ENCODE peak calls at places on chromosomes 16 and 17, in eight cellular contexts. U, K, W, O, H, G, V and J are unnamed samples. For H3K36me3, the result is how much of the 10 kb centered on the place peaks cover.

GRCh38 chr16:67883146-67883871 is 1.4 kb upstream of the NRN1L start:
- DNase-seq in U (no peak), K (no peak), W (no peak), O (no peak), H (no peak), G (no peak), V (no peak), J (no peak)

GRCh38 chr17:57766307-57766943 is 21.3 kb upstream of the CCDC182 start:
- DNase-seq in U (no peak), K (no peak), W (no peak), O (no peak), H (no peak), G (no peak), V (no peak), J (no peak)

GRCh38 chr16:84593825-84594724 is 23.8 kb downstream of the COTL1 start:
- DNase-seq in U (no peak), K (peak), W (no peak), O (peak), H (no peak), G (no peak), V (no peak), J (peak)

GRCh38 chr17:8947201-8947600 is 18.3 kb downstream of the PIK3R5 start:
- DNase-seq in U (no peak), K (peak), W (no peak), O (no peak), H (no peak), G (no peak), V (no peak), J (no peak)

GRCh38 chr16:20380782-20381181 is 23.8 kb downstream of the PDILT start:
- DNase-seq in U (peak), K (no peak), W (no peak), O (no peak), H (no peak), G (no peak), V (no peak), J (no peak)

GRCh38 chr17:64084940-64085649 is 44.8 kb downstream of the ERN1 start:
- DNase-seq in U (no peak), K (no peak), W (no peak), O (no peak), H (no peak), G (no peak), V (no peak), J (no peak)

GRCh38 chr16:64615647-64616280 is 506.1 kb downstream of the CDH11 start:
- DNase-seq in U (no peak), K (peak), W (no peak), O (peak), H (peak), G (no peak), V (peak), J (no peak)

GRCh38 chr16:27088216-27088615 is 21.5 kb downstream of the C16orf82 start:
- DNase-seq in U (no peak), K (no peak), W (no peak), O (no peak), H (no peak), G (no peak), V (no peak), J (no peak)

GRCh38 chr16:50538411-50539052 is 9.7 kb upstream of the NKD1 start:
- DNase-seq in U (no peak), K (no peak), W (no peak), O (no peak), H (no peak), G (no peak), V (no peak), J (no peak)

GRCh38 chr16:66928702-66929388 is 3.5 kb upstream of the RRAD start:
- DNase-seq in U (no peak), K (peak), W (no peak), O (no peak), H (no peak), G (no peak), V (no peak), J (no peak)

GRCh38 chr16:88784856-88785105 is 239 bp downstream of the PIEZO1 start:
- DNase-seq in U (no peak), K (no peak), W (no peak), O (no peak), H (no peak), G (no peak), V (no peak), J (no peak)

DNA sequence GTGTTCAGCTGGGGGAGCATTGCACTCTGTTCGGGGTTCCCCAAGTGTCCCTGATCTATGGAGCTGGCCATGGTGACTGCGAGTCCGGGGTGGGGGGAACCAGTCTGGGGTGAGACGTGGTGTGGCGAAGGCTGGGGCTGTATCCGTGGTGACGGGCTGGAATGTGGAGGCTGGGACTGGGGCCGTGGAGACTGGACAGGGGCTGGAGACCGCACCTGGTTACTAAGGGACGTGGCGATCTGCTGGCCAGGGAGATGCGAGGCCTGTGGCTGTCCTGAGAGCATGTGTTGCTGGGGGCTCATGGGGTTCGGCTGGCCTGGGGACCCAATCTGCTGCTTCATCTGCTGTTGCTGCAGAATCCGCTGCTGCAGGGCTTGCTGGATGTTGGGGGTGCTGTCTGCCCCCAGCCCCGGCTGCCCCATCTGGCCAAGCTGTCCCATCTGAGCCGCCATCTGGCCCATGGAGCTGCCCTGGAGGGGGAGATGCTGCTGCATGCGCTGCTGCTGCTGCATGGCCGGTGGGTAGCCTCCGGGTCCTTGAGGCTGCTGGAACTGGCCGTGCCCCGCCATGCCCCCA is 10.6 kb upstream of the TRAP1 start:
- DNase-seq in U (no peak), K (no peak), W (no peak), O (no peak), H (no peak), G (no peak), V (no peak), J (no peak)
- H3K36me3 ChIP-seq in U (under half), K (under half), W (under half), O (half or more), H (half or more), G (half or more), V (half or more), J (under half)

GRCh38 chr17:4176803-4177472 is 33.9 kb downstream of the CYB5D2 start:
- DNase-seq in U (no peak), K (no peak), W (no peak), O (no peak), H (no peak), G (no peak), V (no peak), J (no peak)
- H3K36me3 ChIP-seq in U (under half), K (under half), W (under half), O (half or more), H (half or more), G (half or more), V (half or more), J (under half)

DNA sequence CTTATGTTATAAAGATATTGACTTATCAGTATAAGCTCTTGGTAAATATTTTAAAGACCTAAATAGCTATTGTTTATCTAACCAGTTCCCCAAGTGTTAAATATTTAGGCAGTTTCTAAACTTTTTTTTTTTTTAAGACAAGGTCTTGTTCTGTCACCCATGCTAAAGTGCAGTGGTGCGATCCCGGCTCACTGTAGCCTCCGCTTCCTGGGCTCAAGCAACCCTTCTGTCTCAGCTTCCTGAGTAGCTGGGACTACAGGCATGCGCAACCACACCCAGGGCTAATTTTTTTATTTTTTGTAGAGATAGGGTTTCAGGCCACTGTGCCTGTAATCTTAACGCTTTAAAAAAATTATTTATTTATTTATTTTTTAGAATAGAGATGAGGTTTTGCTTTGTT is 43.5 kb downstream of the SNX29 start:
- DNase-seq in U (no peak), K (no peak), W (no peak), O (no peak), H (no peak), G (no peak), V (no peak), J (no peak)
- H3K36me3 ChIP-seq in U (under half), K (under half), W (under half), O (under half), H (under half), G (under half), V (under half), J (under half)

GRCh38 chr17:58974354-58974753 is 132.3 kb downstream of the TRIM37 start:
- DNase-seq in U (no peak), K (no peak), W (no peak), O (no peak), H (no peak), G (no peak), V (no peak), J (no peak)
- H3K36me3 ChIP-seq in U (under half), K (under half), W (under half), O (under half), H (under half), G (under half), V (under half), J (under half)

DNA sequence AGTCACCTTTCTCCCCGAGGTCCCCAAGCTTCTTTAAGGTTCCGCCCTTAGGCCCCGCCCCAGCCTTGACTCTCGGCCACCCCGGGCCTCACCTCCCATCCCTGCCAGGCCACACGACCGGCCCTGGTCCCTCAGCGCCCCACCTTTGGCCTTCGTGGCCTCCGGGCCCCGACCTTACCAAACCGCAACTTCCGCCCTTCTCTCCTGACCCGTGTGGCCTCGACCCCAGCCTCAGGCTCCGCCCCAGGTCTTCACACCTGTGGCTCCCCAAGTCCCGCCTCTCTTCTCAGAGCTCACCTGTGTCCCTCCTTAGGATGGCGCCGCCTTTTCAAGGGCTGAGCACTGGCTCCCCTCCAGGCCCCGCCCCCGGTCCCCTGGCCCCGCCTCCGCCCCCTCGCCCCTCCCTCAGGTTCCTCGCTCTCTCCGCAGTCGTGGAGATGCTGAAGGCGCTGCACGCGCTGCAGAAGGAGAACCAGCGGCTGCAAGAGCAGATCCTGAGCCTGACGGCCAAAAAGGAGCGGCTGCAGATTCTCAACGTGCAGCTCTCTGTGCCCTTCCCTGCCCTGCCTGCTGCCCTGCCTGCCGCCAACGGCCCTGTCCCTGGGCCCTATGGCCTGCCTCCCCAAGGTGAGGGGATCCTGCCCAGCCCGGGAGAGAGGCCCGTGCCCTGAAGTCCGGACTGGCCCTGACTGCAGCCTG is 10.0 kb upstream of the CISD3 start:
- DNase-seq in U (no peak), K (no peak), W (no peak), O (no peak), H (no peak), G (no peak), V (peak), J (no peak)
- H3K36me3 ChIP-seq in U (under half), K (under half), W (under half), O (half or more), H (half or more), G (half or more), V (half or more), J (half or more)

GRCh38 chr17:42843358-42843934 is 934 bp upstream of the AOC2 start:
- DNase-seq in U (peak), K (peak), W (no peak), O (no peak), H (no peak), G (peak), V (no peak), J (no peak)
- H3K36me3 ChIP-seq in U (under half), K (under half), W (under half), O (half or more), H (half or more), G (half or more), V (half or more), J (under half)

GRCh38 chr17:1658100-1658499 is 8.4 kb upstream of the RILP start:
- DNase-seq in U (no peak), K (no peak), W (no peak), O (peak), H (no peak), G (no peak), V (no peak), J (no peak)
- H3K36me3 ChIP-seq in U (half or more), K (half or more), W (under half), O (half or more), H (half or more), G (half or more), V (half or more), J (half or more)

DNA sequence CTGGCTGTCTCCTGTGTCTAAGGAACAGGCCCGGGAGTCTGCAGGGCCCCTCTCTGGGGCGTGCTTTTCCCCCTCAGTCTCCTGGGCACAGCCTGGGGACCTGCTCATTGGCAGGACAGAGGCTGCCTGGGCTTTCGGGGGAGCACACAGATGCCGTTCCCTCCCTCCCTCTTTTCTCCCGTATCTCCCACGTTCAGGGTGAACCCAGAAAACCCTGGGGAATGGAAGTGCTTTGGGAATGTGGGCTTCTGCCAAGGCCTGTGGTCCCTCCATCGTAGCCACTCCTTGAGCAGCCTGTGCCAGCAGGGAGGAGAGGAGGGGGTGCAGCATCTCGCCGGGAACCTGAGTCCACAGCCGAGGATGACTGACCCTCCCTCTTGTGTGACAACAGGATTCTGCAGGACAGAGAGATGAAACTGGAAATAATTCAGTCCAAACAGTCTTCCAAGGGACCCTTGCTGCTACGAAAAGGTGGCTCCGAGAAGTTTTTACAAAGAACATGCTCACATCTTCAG is 52.0 kb downstream of the RNF213 start:
- DNase-seq in U (no peak), K (no peak), W (no peak), O (no peak), H (no peak), G (no peak), V (no peak), J (no peak)
- H3K36me3 ChIP-seq in U (under half), K (under half), W (under half), O (half or more), H (half or more), G (half or more), V (half or more), J (half or more)